ENCODE peak calls at places on chromosome 5, in four cellular contexts. One of them, this sample, is unnamed.

GRCh38 chr5:180214870-180215737 is 6.1 kb upstream of the RASGEF1C start:
- DNase-seq in IMR-90: no peak
- DNase-seq in mesendoderm: no peak
- DNase-seq in H1: no peak
- DNase-seq in this sample: no peak

GRCh38 chr5:41414598-41414997 is 95.8 kb downstream of the PLCXD3 start:
- DNase-seq in IMR-90: peak; percentile 96
- DNase-seq in mesendoderm: peak; percentile 54
- DNase-seq in H1: no peak
- DNase-seq in this sample: no peak

GRCh38 chr5:147407094-147407681 is 102.7 kb downstream of the DPYSL3 start:
- DNase-seq in IMR-90: peak; percentile 73
- DNase-seq in mesendoderm: peak; percentile 81
- DNase-seq in H1: no peak
- DNase-seq in this sample: no peak

GRCh38 chr5:11038772-11039171 is 277.7 kb upstream of the DAP start:
- DNase-seq in IMR-90: no peak
- DNase-seq in mesendoderm: no peak
- DNase-seq in H1: no peak
- DNase-seq in this sample: no peak

GRCh38 chr5:154207204-154207603 is 16.7 kb downstream of the GALNT10 start:
- DNase-seq in IMR-90: no peak
- DNase-seq in mesendoderm: no peak
- DNase-seq in H1: no peak
- DNase-seq in this sample: no peak

GRCh38 chr5:9932770-9933169 is 302.6 kb upstream of the TAS2R1 start:
- DNase-seq in IMR-90: peak; percentile 81
- DNase-seq in mesendoderm: peak; percentile 85
- DNase-seq in H1: no peak
- DNase-seq in this sample: no peak

GRCh38 chr5:157520911-157521703 is 54.5 kb downstream of the ADAM19 start:
- DNase-seq in IMR-90: peak; percentile 76
- DNase-seq in mesendoderm: peak; percentile 62
- DNase-seq in H1: no peak
- DNase-seq in this sample: no peak

GRCh38 chr5:134545070-134545868 is 19.8 kb downstream of the JADE2 start:
- DNase-seq in IMR-90: no peak
- DNase-seq in mesendoderm: no peak
- DNase-seq in H1: no peak
- DNase-seq in this sample: no peak

GRCh38 chr5:87434461-87434860 is 21.7 kb upstream of the CCNH start:
- DNase-seq in IMR-90: no peak
- DNase-seq in mesendoderm: no peak
- DNase-seq in H1: no peak
- DNase-seq in this sample: no peak

GRCh38 chr5:79133121-79133656 is 21.6 kb downstream of the BHMT start:
- DNase-seq in IMR-90: peak; percentile 61
- DNase-seq in mesendoderm: peak; percentile 30
- DNase-seq in H1: no peak
- DNase-seq in this sample: no peak

GRCh38 chr5:57324159-57324558 is 150.3 kb downstream of the GPBP1 start:
- DNase-seq in IMR-90: peak; percentile 61
- DNase-seq in mesendoderm: no peak
- DNase-seq in H1: no peak
- DNase-seq in this sample: no peak

GRCh38 chr5:138653502-138653901 is 78.3 kb upstream of the HSPA9 start:
- DNase-seq in IMR-90: peak; percentile 35
- DNase-seq in mesendoderm: no peak
- DNase-seq in H1: no peak
- DNase-seq in this sample: no peak

GRCh38 chr5:176180781-176181180 is 57.4 kb upstream of the SIMC1 start:
- DNase-seq in IMR-90: no peak
- DNase-seq in mesendoderm: peak; percentile 42
- DNase-seq in H1: no peak
- DNase-seq in this sample: no peak
- H4K5ac ChIP-seq in IMR-90: no peak overlapping the region
- H4K5ac ChIP-seq in mesendoderm: no peak overlapping the region
- H4K5ac ChIP-seq in H1: no peak overlapping the region
- H4K5ac ChIP-seq in this sample: no peak overlapping the region

GRCh38 chr5:93571111-93571977 is 9.7 kb downstream of the NR2F1-AS1 start:
- DNase-seq in IMR-90: no peak
- DNase-seq in mesendoderm: no peak
- DNase-seq in H1: no peak
- DNase-seq in this sample: peak; percentile 71
- H3K9ac ChIP-seq in IMR-90: no peak overlapping the region
- H3K9ac ChIP-seq in mesendoderm: no peak overlapping the region
- H3K9ac ChIP-seq in H1: no peak overlapping the region
- H3K9ac ChIP-seq in this sample: no peak overlapping the region

GRCh38 chr5:174311121-174311520 is 265.6 kb downstream of the NSG2 start:
- DNase-seq in IMR-90: no peak
- DNase-seq in mesendoderm: no peak
- DNase-seq in H1: no peak
- DNase-seq in this sample: no peak
- H2BK5ac ChIP-seq in IMR-90: no peak overlapping the region
- H2BK5ac ChIP-seq in mesendoderm: no peak overlapping the region
- H2BK5ac ChIP-seq in H1: no peak overlapping the region
- H2BK5ac ChIP-seq in this sample: no peak overlapping the region

GRCh38 chr5:141493500-141494422 is 4.9 kb downstream of the PCDHGC5 start:
- DNase-seq in IMR-90: peak; percentile 65
- DNase-seq in mesendoderm: no peak
- DNase-seq in H1: no peak
- DNase-seq in this sample: no peak

GRCh38 chr5:141494761-141495455 is 6.0 kb downstream of the PCDHGC5 start:
- DNase-seq in IMR-90: peak; percentile 48
- DNase-seq in mesendoderm: peak; percentile 70
- DNase-seq in H1: no peak
- DNase-seq in this sample: peak; percentile 75

GRCh38 chr5:141496038-141496437 is 7.2 kb downstream of the PCDHGC5 start:
- DNase-seq in IMR-90: no peak
- DNase-seq in mesendoderm: peak; percentile 90
- DNase-seq in H1: no peak
- DNase-seq in this sample: peak; percentile 77

GRCh38 chr5:141492168-141492885 is 3.4 kb downstream of the PCDHGC5 start:
- DNase-seq in IMR-90: no peak
- DNase-seq in mesendoderm: no peak
- DNase-seq in H1: no peak
- DNase-seq in this sample: peak; percentile 62

GRCh38 chr5:141495456-141495811 is 6.6 kb downstream of the PCDHGC5 start:
- DNase-seq in IMR-90: no peak
- DNase-seq in mesendoderm: peak; percentile 50
- DNase-seq in H1: no peak
- DNase-seq in this sample: no peak
- H4K5ac ChIP-seq in IMR-90: no peak overlapping the region
- H4K5ac ChIP-seq in mesendoderm: no peak overlapping the region
- H4K5ac ChIP-seq in H1: no peak overlapping the region
- H4K5ac ChIP-seq in this sample: no peak overlapping the region

DNA sequence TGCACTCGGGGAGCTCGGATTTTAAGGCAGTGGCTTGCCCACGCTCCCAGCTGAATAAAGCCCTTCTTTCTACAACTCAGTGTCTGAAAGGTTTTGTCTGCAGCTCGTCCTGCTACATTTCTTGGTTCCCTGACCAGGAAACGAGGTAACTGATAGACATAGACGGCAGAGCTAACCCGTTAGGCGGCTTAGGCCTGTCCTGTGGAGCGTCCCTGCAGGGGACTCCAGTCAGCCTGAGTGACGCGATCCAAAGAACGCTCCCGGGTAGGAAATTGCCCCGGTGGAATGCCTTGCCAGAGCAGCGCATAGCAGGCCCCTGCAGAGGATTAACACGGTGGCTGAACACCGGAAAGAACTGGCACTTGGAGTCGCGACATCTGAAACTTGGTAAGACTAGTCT is 1.8 kb upstream of the SELENOP start:
- DNase-seq in IMR-90: no peak
- DNase-seq in mesendoderm: peak; percentile 97
- DNase-seq in H1: peak; percentile 67
- DNase-seq in this sample: peak; percentile 81
- H3K9ac ChIP-seq in IMR-90: no peak overlapping the region
- H3K9ac ChIP-seq in mesendoderm: peak overlapping the region; percentile 24
- H3K9ac ChIP-seq in H1: no peak overlapping the region
- H3K9ac ChIP-seq in this sample: no peak overlapping the region

GRCh38 chr5:68682400-68683152 is 411.2 kb upstream of the SLC30A5 start:
- DNase-seq in IMR-90: no peak
- DNase-seq in mesendoderm: no peak
- DNase-seq in H1: no peak
- DNase-seq in this sample: no peak
- H2BK5ac ChIP-seq in IMR-90: no peak overlapping the region
- H2BK5ac ChIP-seq in mesendoderm: no peak overlapping the region
- H2BK5ac ChIP-seq in H1: no peak overlapping the region
- H2BK5ac ChIP-seq in this sample: no peak overlapping the region